ENCODE peak calls at places on chromosome 1, in nine cellular contexts. U is GM12864, J is endothelial cell, C is astrocyte of the spinal cord, G is GM13977, K is colonic mucosa, L is mammary epithelial cell, W is foreskin fibroblast, Q is GM12865. T is an unnamed sample.
A peak's percentile ranks its signal among the peaks of the same experiment; 100 is the strongest.

GRCh38 chr1:11681071-11681771 is at the start of gene MAD2L2:
- DNase-seq in J (peak; percentile 77), G (peak; percentile 98), Q (peak; percentile 87), U (peak; percentile 35), K (peak; percentile 89), W (peak; percentile 95), L (peak; percentile 79), C (peak; percentile 76), T (peak; percentile 88)

GRCh38 chr1:181548491-181548890 is 65.2 kb downstream of the CACNA1E start:
- DNase-seq in K (no peak), U (no peak), L (no peak), C (no peak), J (no peak), Q (no peak), G (no peak), W (no peak), T (no peak)

GRCh38 chr1:225482489-225482950 is 54.7 kb upstream of the LBR start:
- DNase-seq in J (no peak), G (no peak), W (peak; percentile 50), C (peak; percentile 53), L (no peak), Q (no peak), U (no peak), K (no peak), T (no peak)

GRCh38 chr1:213884942-213885341 is 102.8 kb upstream of the PROX1 start:
- DNase-seq in G (no peak), L (no peak), J (no peak), C (no peak), W (no peak), U (no peak), K (no peak), Q (no peak), T (no peak)

GRCh38 chr1:157262422-157262821 is 124.2 kb upstream of the ETV3 start:
- DNase-seq in Q (no peak), K (no peak), G (no peak), W (no peak), U (no peak), J (no peak), L (no peak), C (no peak), T (no peak)

GRCh38 chr1:175885247-175885646 is 141.9 kb upstream of the TNR start:
- DNase-seq in K (no peak), U (no peak), C (peak; percentile 3), L (no peak), G (no peak), Q (no peak), J (no peak), W (peak; percentile 6), T (no peak)

GRCh38 chr1:156508205-156508954 is 7.8 kb upstream of the MEF2D start:
- DNase-seq in L (no peak), U (no peak), K (peak; percentile 41), Q (peak; percentile 64), W (peak; percentile 73), C (peak; percentile 55), G (peak; percentile 61), J (no peak), T (no peak)

GRCh38 chr1:5717031-5717682 is 275.1 kb downstream of the NPHP4 start:
- DNase-seq in K (no peak), L (no peak), G (no peak), Q (no peak), W (no peak), J (no peak), C (no peak), U (no peak), T (no peak)

GRCh38 chr1:89842547-89843278 is 21.9 kb downstream of the LRRC8D start:
- DNase-seq in L (no peak), U (peak; percentile 41), G (peak; percentile 49), C (peak; percentile 68), J (no peak), Q (peak; percentile 68), W (peak; percentile 58), K (no peak), T (no peak)

GRCh38 chr1:42259739-42260064 is 75.3 kb downstream of the FOXJ3 start:
- DNase-seq in C (no peak), W (no peak), Q (no peak), G (no peak), L (peak; percentile 39), K (no peak), U (no peak), J (no peak), T (no peak)

GRCh38 chr1:52306227-52307006 is 59.6 kb downstream of the CC2D1B start:
- DNase-seq in G (no peak), J (no peak), W (no peak), U (no peak), Q (no peak), L (no peak), C (no peak), K (no peak), T (no peak)

GRCh38 chr1:168762473-168762872 is 33.5 kb upstream of the DPT start:
- DNase-seq in C (no peak), J (no peak), K (no peak), L (no peak), U (no peak), G (no peak), W (no peak), Q (no peak), T (no peak)

GRCh38 chr1:168771104-168771630 is 42.2 kb upstream of the DPT start:
- DNase-seq in Q (no peak), L (no peak), J (no peak), G (no peak), K (no peak), C (no peak), W (no peak), U (no peak), T (no peak)

GRCh38 chr1:168763031-168763430 is 34.0 kb upstream of the DPT start:
- DNase-seq in W (no peak), K (no peak), J (no peak), G (no peak), L (peak; percentile 84), U (no peak), C (no peak), Q (no peak), T (no peak)

GRCh38 chr1:168767885-168768584 is 39.0 kb upstream of the DPT start:
- DNase-seq in U (no peak), Q (no peak), J (no peak), W (peak; percentile 58), L (peak; percentile 7), C (peak; percentile 54), K (no peak), G (no peak), T (no peak)

DNA sequence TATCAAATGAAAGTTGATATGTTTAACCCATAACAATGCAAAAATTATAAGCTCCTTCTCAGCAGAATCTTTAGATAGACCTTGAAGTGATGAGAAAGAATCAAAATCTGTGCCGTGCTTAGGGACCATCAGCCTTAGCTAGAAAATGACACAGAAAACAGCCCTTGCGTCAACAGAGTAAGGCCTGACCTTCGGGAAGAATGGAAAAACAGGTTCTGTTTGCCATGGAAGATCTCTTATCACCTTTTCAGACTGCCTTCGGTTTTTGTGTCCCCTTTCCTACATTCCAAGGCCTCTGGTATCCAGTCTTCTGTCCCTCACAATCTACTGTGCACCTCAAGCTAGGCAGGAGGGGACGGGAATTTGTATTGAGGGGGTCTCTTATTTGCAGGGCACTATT is 37.6 kb upstream of the DPT start:
- DNase-seq in Q (no peak), C (no peak), G (no peak), U (no peak), K (no peak), W (no peak), J (no peak), L (no peak), T (no peak)
- TF ChIP-seq CTCF in Q (no peak), C (no peak), G (no peak), U (no peak), K (no peak), W (no peak), J (no peak), L (no peak), T (no peak)

GRCh38 chr1:154908937-154909336 is 27.6 kb downstream of the PMVK start:
- DNase-seq in U (no peak), Q (no peak), J (no peak), C (no peak), K (no peak), W (no peak), G (no peak), L (no peak), T (no peak)

GRCh38 chr1:154910851-154911250 is 25.7 kb downstream of the PMVK start:
- DNase-seq in G (no peak), W (no peak), Q (no peak), U (no peak), L (peak; percentile 26), J (no peak), K (no peak), C (no peak), T (no peak)

GRCh38 chr1:154902920-154903566 is 33.0 kb upstream of the KCNN3 start:
- DNase-seq in Q (no peak), G (no peak), L (no peak), U (no peak), J (no peak), W (peak; percentile 22), K (no peak), C (no peak), T (no peak)

GRCh38 chr1:154911691-154912550 is 24.6 kb downstream of the PMVK start:
- DNase-seq in W (no peak), K (no peak), J (no peak), U (no peak), L (no peak), G (no peak), C (no peak), Q (no peak), T (no peak)

GRCh38 chr1:154906621-154907081 is 29.9 kb downstream of the PMVK start:
- DNase-seq in W (peak; percentile 22), J (no peak), L (peak; percentile 23), U (no peak), G (no peak), Q (no peak), K (peak; percentile 23), C (no peak), T (no peak)
- TF ChIP-seq CTCF in W (peak; percentile 20), J (no peak), L (peak; percentile 50), U (peak; percentile 49), G (no peak), Q (peak; percentile 38), K (peak; percentile 52), C (peak; percentile 26), T (peak; percentile 14)

DNA sequence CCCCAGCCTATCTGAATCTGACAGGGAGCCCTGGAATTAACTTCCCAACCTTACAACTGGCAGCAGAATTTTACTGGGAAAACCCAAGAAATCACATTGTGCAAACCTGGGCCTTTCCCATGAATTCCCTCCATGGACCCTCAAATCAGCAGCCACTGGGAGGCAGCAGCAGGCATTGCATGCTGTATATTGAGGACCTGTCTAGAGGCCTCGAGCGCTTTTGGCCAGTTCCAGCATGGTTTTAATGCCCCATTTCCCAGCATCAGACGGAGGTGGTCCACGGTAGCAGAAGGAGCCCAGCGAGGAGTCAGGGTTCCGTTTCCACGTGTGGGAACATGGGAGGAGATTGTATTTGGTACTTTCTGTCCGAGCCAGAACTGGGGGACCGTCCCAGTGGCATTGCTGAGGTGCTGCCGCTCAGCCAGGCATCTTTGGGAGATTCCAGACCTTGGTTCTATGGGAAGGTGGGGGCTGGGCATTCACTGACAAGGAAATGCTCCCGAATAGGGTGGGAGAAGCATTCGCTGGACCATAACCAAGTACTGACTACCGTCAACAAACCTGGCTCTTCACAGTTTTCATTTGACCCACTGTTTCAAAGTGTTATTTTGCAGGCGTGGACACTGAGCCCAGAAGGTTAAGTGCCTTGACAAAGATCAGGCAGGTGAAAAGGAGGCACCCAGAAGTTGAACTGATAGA is 15.9 kb downstream of the BMP8A start:
- DNase-seq in C (no peak), Q (no peak), U (no peak), W (peak; percentile 48), G (no peak), L (no peak), J (peak; percentile 41), K (no peak), T (no peak)
- TF ChIP-seq CTCF in C (peak; percentile 55), Q (no peak), U (peak; percentile 21), W (peak; percentile 42), G (peak; percentile 19), L (no peak), J (no peak), K (no peak), T (peak; percentile 58)

GRCh38 chr1:70675737-70676156 is 264.7 kb downstream of the CTH start:
- DNase-seq in U (no peak), G (no peak), J (peak; percentile 28), W (no peak), Q (peak; percentile 29), K (no peak), C (no peak), L (no peak), T (no peak)
- TF ChIP-seq CTCF in U (no peak), G (no peak), J (no peak), W (no peak), Q (no peak), K (no peak), C (no peak), L (no peak), T (no peak)

T was measured in type B pancreatic cell.